ENCODE peak calls at places on chromosome 21, in ten cellular contexts. V is NCI-H1092; T is caudate nucleus; S is astrocyte of the spinal cord; M is endothelial cell; P is GM06990; Z is HCT116; H is HTR-8/SVneo; E is NCI-H2081 treated with DMSO at 0.1 percent for 48 hours; U is stimulated activated CD4-positive, alpha-beta T cell treated with anti-CD3 and anti-CD28 coated beads, Interleukin-12 subunit alpha, Interleukin-12 subunit beta, amount 100 ng/mL, for 4 hours. W is an unnamed sample.

GRCh38 chr21:41695513-41695912 is 71.3 kb downstream of the RIPK4 start:
- DNase-seq in Z (no peak), T (no peak), S (no peak), H (no peak), U (no peak), V (no peak), E (no peak), M (no peak), P (no peak), W (no peak)

GRCh38 chr21:33063365-33063883 is 6.5 kb upstream of the OLIG1 start:
- DNase-seq in E (no peak), U (no peak), Z (no peak), S (no peak), H (no peak), P (no peak), M (no peak), T (no peak), V (no peak), W (no peak)

GRCh38 chr21:15192243-15192642 is 127.4 kb upstream of the NRIP1 start:
- DNase-seq in S (no peak), H (peak), V (no peak), P (no peak), T (no peak), E (no peak), Z (no peak), M (no peak), U (no peak), W (no peak)

GRCh38 chr21:32482565-32483292 is 70.2 kb downstream of the EVA1C start:
- DNase-seq in M (no peak), E (no peak), P (no peak), V (no peak), S (no peak), Z (no peak), U (no peak), H (no peak), T (no peak), W (no peak)

GRCh38 chr21:43375827-43376795 is 50.8 kb downstream of the SIK1 start:
- DNase-seq in S (no peak), T (no peak), U (no peak), V (no peak), E (no peak), P (no peak), Z (no peak), H (no peak), M (no peak), W (no peak)

GRCh38 chr21:35974801-35975200 is 85.5 kb downstream of the SETD4 start:
- DNase-seq in Z (peak), P (no peak), U (no peak), H (no peak), V (peak), T (no peak), S (peak), E (peak), M (no peak), W (no peak)

GRCh38 chr21:46080171-46081021 is 17.5 kb upstream of the COL6A2 start:
- DNase-seq in T (no peak), S (no peak), P (no peak), U (no peak), Z (no peak), H (no peak), M (no peak), E (no peak), V (no peak), W (no peak)

GRCh38 chr21:34534522-34534921 is 22.5 kb upstream of the KCNE1 start:
- DNase-seq in P (no peak), E (no peak), S (peak), T (peak), U (no peak), V (no peak), H (no peak), M (no peak), Z (no peak), W (no peak)

GRCh38 chr21:30480145-30480544 is at the start of gene KRTAP19-1:
- DNase-seq in E (no peak), V (no peak), P (no peak), T (no peak), H (no peak), S (no peak), Z (no peak), U (no peak), M (no peak), W (no peak)

GRCh38 chr21:31201548-31201947 is 142.5 kb downstream of the TIAM1 start:
- DNase-seq in T (no peak), V (no peak), E (no peak), U (no peak), H (no peak), P (peak), Z (no peak), M (no peak), S (peak), W (no peak)

GRCh38 chr21:42233067-42233981 is 14.4 kb downstream of the ABCG1 start:
- DNase-seq in U (peak), E (no peak), Z (no peak), V (no peak), T (peak), M (peak), H (no peak), S (peak), P (peak), W (no peak)

GRCh38 chr21:14991957-14992356 is 72.8 kb downstream of the NRIP1 start:
- DNase-seq in E (no peak), V (no peak), Z (no peak), H (no peak), U (no peak), P (no peak), M (no peak), S (no peak), T (no peak), W (no peak)